ENCODE peak calls at places on chromosomes 11 and 22, in six cellular contexts. H is GM12878, Z is A549, S is endothelial cell of umbilical vein, C is HepG2, P is K562. L is an unnamed sample.

GRCh38 chr11:123493393-123494063 is 63.5 kb downstream of the GRAMD1B start:
- DNase-seq in H (no peak), Z (no peak), S (no peak), C (no peak), P (no peak), L (no peak)

GRCh38 chr22:40276877-40277823 is 69.2 kb upstream of the ADSL start:
- DNase-seq in H (no peak), Z (no peak), S (peak; percentile 76), C (no peak), P (no peak), L (no peak)

GRCh38 chr11:128585498-128586238 is 1.7 kb downstream of the ETS1 start:
- DNase-seq in H (no peak), Z (no peak), S (no peak), C (no peak), P (no peak), L (no peak)

GRCh38 chr22:46054091-46054877 is 77.3 kb upstream of the WNT7B start:
- DNase-seq in H (no peak), Z (no peak), S (peak; percentile 55), C (no peak), P (no peak), L (no peak)

GRCh38 chr22:19620742-19621371 is 93.4 kb upstream of the SEPTIN5 start:
- DNase-seq in H (no peak), Z (no peak), S (peak; percentile 88), C (no peak), P (no peak), L (no peak)

GRCh38 chr11:30254307-30255298 is 23.8 kb downstream of the FSHB start:
- DNase-seq in H (no peak), Z (no peak), S (no peak), C (no peak), P (no peak), L (no peak)

GRCh38 chr22:17569971-17570511 is 6.7 kb downstream of the SLC25A18 start:
- DNase-seq in H (no peak), Z (no peak), S (peak; percentile 19), C (no peak), P (no peak), L (peak; percentile 48)

GRCh38 chr11:22454461-22454860 is 116.3 kb downstream of the SLC17A6 start:
- DNase-seq in H (no peak), Z (no peak), S (no peak), C (no peak), P (no peak), L (no peak)

GRCh38 chr22:20206709-20207215 is 55.9 kb upstream of the CCDC188 start:
- DNase-seq in H (no peak), Z (no peak), S (peak; percentile 11), C (no peak), P (peak; percentile 97), L (peak; percentile 45)

GRCh38 chr11:123386746-123387510 is 43.1 kb upstream of the GRAMD1B start:
- DNase-seq in H (no peak), Z (no peak), S (no peak), C (no peak), P (no peak), L (no peak)

GRCh38 chr22:29842740-29843139 is 4.7 kb upstream of the ASCC2 start:
- DNase-seq in H (no peak), Z (peak; percentile 53), S (peak; percentile 49), C (peak; percentile 41), P (no peak), L (no peak)

GRCh38 chr11:120316880-120317688 is 8.0 kb upstream of the TLCD5 start:
- DNase-seq in H (no peak), Z (no peak), S (no peak), C (no peak), P (no peak), L (no peak)

GRCh38 chr11:130145328-130145812 is 14.2 kb upstream of the ST14 start:
- DNase-seq in H (no peak), Z (no peak), S (no peak), C (peak; percentile 57), P (no peak), L (no peak)

GRCh38 chr11:115869780-115870431 is 365.7 kb upstream of the CADM1 start:
- DNase-seq in H (peak; percentile 51), Z (no peak), S (no peak), C (peak; percentile 13), P (no peak), L (peak; percentile 18)

DNA sequence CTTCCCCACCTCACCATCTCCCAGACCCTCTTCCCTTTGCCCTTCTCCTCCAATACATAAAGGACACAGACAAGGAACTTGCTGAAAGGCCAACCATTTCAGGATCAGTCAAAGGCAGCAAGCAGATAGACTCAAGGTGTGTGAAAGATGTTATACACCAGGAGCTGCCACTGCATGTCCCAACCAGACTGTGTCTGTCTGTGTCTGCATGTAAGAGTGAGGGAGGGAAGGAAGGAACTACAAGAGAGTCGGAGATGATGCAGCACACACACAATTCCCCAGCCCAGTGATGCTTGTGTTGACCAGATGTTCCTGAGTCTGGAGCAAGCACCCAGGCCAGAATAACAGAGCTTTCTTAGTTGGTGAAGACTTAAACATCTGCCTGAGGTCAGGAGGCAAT is 58.2 kb downstream of the TIMP3 start:
- DNase-seq in H (no peak), Z (no peak), S (no peak), C (no peak), P (no peak), L (no peak)
- TF ChIP-seq MYC in H (no peak), Z (no peak), S (no peak), C (no peak), P (no peak), L (no peak)

DNA sequence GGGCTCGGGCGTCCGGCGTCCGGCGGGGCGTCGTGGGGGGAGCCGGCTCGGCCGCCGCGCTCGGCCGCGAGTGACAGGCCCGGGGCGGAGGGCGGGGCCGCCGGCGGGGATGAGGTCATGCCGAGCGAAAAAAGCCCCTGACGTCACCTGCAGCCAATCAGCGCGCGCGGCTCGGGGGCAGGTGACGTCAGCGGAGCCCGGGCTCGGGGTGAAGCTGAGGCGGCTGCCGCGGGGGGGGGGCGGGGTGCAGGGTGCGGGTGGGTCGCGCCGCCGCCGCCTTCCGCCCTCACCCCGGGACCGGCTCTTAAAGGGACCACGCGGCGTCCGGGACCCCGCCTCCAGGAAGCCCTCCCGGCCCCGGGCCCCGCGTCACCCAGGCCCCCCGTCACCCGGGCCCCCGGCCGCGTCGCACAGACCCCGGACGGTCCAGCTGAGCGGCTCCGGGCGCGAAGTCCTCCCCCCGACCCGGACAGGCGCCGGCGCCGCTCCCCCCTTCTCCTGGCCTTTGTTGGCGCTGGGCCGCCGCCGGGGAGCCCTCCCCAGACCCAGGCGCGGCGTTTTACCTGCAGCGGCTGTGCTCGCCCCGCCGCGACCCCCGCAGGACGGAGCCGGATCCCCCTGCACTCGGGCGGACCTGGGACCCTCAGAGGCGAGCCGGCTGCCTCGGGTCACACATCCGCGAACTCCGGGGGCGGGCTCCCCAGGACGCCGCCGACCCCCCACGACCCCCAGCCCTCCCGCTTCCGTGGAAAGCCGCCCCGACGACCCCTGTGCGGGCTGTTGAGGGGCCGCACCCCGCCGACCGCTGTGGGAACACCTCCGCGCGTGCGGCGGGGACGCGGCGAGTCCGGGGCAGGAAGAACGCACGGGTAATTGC is at the start of gene DUSP8:
- DNase-seq in H (no peak), Z (peak; percentile 87), S (peak; percentile 80), C (peak; percentile 46), P (peak; percentile 99), L (no peak)
- TF ChIP-seq POLR2A in H (peak; percentile 29), Z (no peak), S (no peak), C (no peak), P (no peak), L (no peak)

GRCh38 chr11:64887757-64888405 is 9.5 kb upstream of the EHD1 start:
- DNase-seq in H (no peak), Z (peak; percentile 66), S (peak; percentile 62), C (peak; percentile 46), P (peak; percentile 90), L (peak; percentile 84)

GRCh38 chr11:64884019-64884418 is 5.6 kb upstream of the EHD1 start:
- DNase-seq in H (no peak), Z (no peak), S (no peak), C (no peak), P (no peak), L (no peak)

GRCh38 chr11:64887234-64887756 is 8.9 kb upstream of the EHD1 start:
- DNase-seq in H (no peak), Z (no peak), S (no peak), C (no peak), P (no peak), L (no peak)

GRCh38 chr11:64883575-64883974 is 5.2 kb upstream of the EHD1 start:
- DNase-seq in H (no peak), Z (no peak), S (no peak), C (no peak), P (no peak), L (no peak)

GRCh38 chr11:64885367-64886286 is 7.2 kb upstream of the EHD1 start:
- DNase-seq in H (no peak), Z (no peak), S (peak; percentile 46), C (peak; percentile 82), P (no peak), L (peak; percentile 88)
- H3K4me3 ChIP-seq in H (no peak overlapping the region), Z (no peak overlapping the region), S (no peak overlapping the region), C (no peak overlapping the region), P (no peak overlapping the region), L (no peak overlapping the region)

GRCh38 chr22:35582218-35582860 is 34.8 kb downstream of the MB start:
- DNase-seq in H (no peak), Z (no peak), S (no peak), C (no peak), P (no peak), L (no peak)

GRCh38 chr22:35580351-35581022 is 36.6 kb downstream of the MB start:
- DNase-seq in H (no peak), Z (no peak), S (no peak), C (no peak), P (no peak), L (no peak)

GRCh38 chr22:35581023-35581413 is 36.1 kb downstream of the MB start:
- DNase-seq in H (no peak), Z (no peak), S (no peak), C (no peak), P (no peak), L (no peak)

GRCh38 chr22:35586771-35587170 is 30.4 kb downstream of the MB start:
- DNase-seq in H (no peak), Z (no peak), S (no peak), C (no peak), P (no peak), L (no peak)

GRCh38 chr22:35582861-35583670 is 34.1 kb downstream of the MB start:
- DNase-seq in H (peak; percentile 7), Z (peak; percentile 86), S (peak; percentile 63), C (peak; percentile 59), P (peak; percentile 85), L (peak; percentile 71)
- TF ChIP-seq MYC in H (no peak), Z (no peak), S (no peak), C (no peak), P (no peak), L (no peak)

GRCh38 chr11:114171257-114172054 is 111.9 kb downstream of the ZBTB16 start:
- DNase-seq in H (no peak), Z (no peak), S (peak; percentile 65), C (peak; percentile 10), P (no peak), L (no peak)
- TF ChIP-seq POLR2A in H (no peak), Z (no peak), S (peak; percentile 25), C (no peak), P (no peak), L (no peak)